ENCODE peak calls at places on chromosomes 12 and 14, in seven cellular contexts. V is vagina; M is mammary epithelial cell; A is neural progenitor cell; C is Panc1; B is left ventricle myocardium inferior; R is CD4-positive, CD25-positive, alpha-beta regulatory T cell. U is an unnamed sample.

GRCh38 chr12:76158518-76159321 is 74.2 kb upstream of the NAP1L1 start:
- DNase-seq in V (no peak), M (peak; percentile 40), A (peak; percentile 61), C (peak; percentile 56), B (no peak), R (peak; percentile 74), U (peak; percentile 34)

GRCh38 chr12:46942579-46942978 is 116.8 kb upstream of the SLC38A4 start:
- DNase-seq in V (no peak), M (peak; percentile 78), A (no peak), C (peak; percentile 73), B (no peak), R (no peak), U (peak; percentile 59)

GRCh38 chr12:40615590-40615989 is 76.6 kb upstream of the CNTN1 start:
- DNase-seq in V (no peak), M (no peak), A (no peak), C (no peak), B (no peak), R (no peak), U (no peak)

GRCh38 chr12:132834181-132834711 is 5.6 kb upstream of the GOLGA3 start:
- DNase-seq in V (no peak), M (no peak), A (no peak), C (no peak), B (no peak), R (peak; percentile 80), U (no peak)

GRCh38 chr14:75417674-75418073 is 10.1 kb upstream of the JDP2 start:
- DNase-seq in V (no peak), M (peak; percentile 23), A (no peak), C (no peak), B (no peak), R (no peak), U (no peak)

GRCh38 chr12:67002711-67003110 is 266.4 kb upstream of the CAND1 start:
- DNase-seq in V (no peak), M (peak; percentile 44), A (no peak), C (no peak), B (no peak), R (no peak), U (peak; percentile 10)

GRCh38 chr12:102948941-102949352 is 8.5 kb upstream of the ASCL1 start:
- DNase-seq in V (no peak), M (no peak), A (peak; percentile 77), C (peak; percentile 30), B (peak; percentile 21), R (peak; percentile 53), U (no peak)

GRCh38 chr12:25942709-25943108 is 15.8 kb upstream of the RASSF8 start:
- DNase-seq in V (no peak), M (no peak), A (no peak), C (no peak), B (no peak), R (no peak), U (no peak)

GRCh38 chr14:24430682-24431568 is 1.2 kb downstream of the KHNYN start:
- DNase-seq in V (peak; percentile 94), M (peak; percentile 58), A (peak; percentile 10), C (no peak), B (no peak), R (peak; percentile 78), U (no peak)

GRCh38 chr12:42140901-42141300 is 3.8 kb downstream of the GXYLT1 start:
- DNase-seq in V (no peak), M (peak; percentile 48), A (peak; percentile 25), C (no peak), B (no peak), R (no peak), U (no peak)

GRCh38 chr14:41629876-41630275 is 23.2 kb downstream of the LRFN5 start:
- DNase-seq in V (no peak), M (no peak), A (no peak), C (no peak), B (no peak), R (no peak), U (no peak)

GRCh38 chr12:109385339-109386078 is 37.8 kb downstream of the MYO1H start:
- DNase-seq in V (no peak), M (peak; percentile 55), A (peak; percentile 48), C (peak; percentile 27), B (no peak), R (peak; percentile 42), U (no peak)

GRCh38 chr12:100268835-100269564 is 2.0 kb downstream of the SCYL2 start:
- DNase-seq in V (no peak), M (peak; percentile 5), A (no peak), C (no peak), B (no peak), R (peak; percentile 1), U (no peak)

GRCh38 chr12:79000501-79000900 is 135.9 kb downstream of the SYT1 start:
- DNase-seq in V (no peak), M (no peak), A (no peak), C (no peak), B (no peak), R (no peak), U (no peak)

GRCh38 chr12:110743571-110744093 is 941 bp upstream of the PPP1CC start:
- DNase-seq in V (no peak), M (peak; percentile 48), A (peak; percentile 38), C (no peak), B (peak; percentile 51), R (no peak), U (no peak)

GRCh38 chr12:127286281-127286680 is 980.7 kb upstream of the TMEM132C start:
- DNase-seq in V (no peak), M (no peak), A (no peak), C (no peak), B (no peak), R (no peak), U (no peak)

GRCh38 chr12:77795699-77796098 is 35.0 kb upstream of the NAV3 start:
- DNase-seq in V (no peak), M (no peak), A (no peak), C (no peak), B (no peak), R (no peak), U (no peak)

GRCh38 chr12:109697877-109698468 is 15.7 kb upstream of the FAM222A start:
- DNase-seq in V (no peak), M (no peak), A (peak; percentile 39), C (no peak), B (no peak), R (no peak), U (no peak)

GRCh38 chr14:105484997-105485393 is 1.7 kb upstream of the CRIP1 start:
- DNase-seq in V (no peak), M (no peak), A (no peak), C (no peak), B (no peak), R (no peak), U (no peak)

GRCh38 chr14:105487449-105487985 is 831 bp downstream of the CRIP1 start:
- DNase-seq in V (no peak), M (no peak), A (peak; percentile 58), C (no peak), B (peak; percentile 67), R (peak; percentile 74), U (no peak)

GRCh38 chr14:105486974-105487448 is 325 bp downstream of the CRIP1 start:
- DNase-seq in V (no peak), M (no peak), A (peak; percentile 45), C (no peak), B (peak; percentile 88), R (peak; percentile 53), U (no peak)

GRCh38 chr14:105485720-105486332 is 860 bp upstream of the CRIP1 start:
- DNase-seq in V (no peak), M (no peak), A (peak; percentile 81), C (no peak), B (peak; percentile 46), R (peak; percentile 60), U (no peak)

GRCh38 chr14:105486333-105486973 is at the start of gene CRIP1:
- DNase-seq in V (no peak), M (no peak), A (no peak), C (no peak), B (peak; percentile 42), R (no peak), U (no peak)
- H3K27me3 ChIP-seq in V (no peaks in the 10 kb centered on the region), M (no peaks in the 10 kb centered on the region), A (peaks cover 64% of the 10 kb centered on the region), C (no peaks in the 10 kb centered on the region), B (no peaks in the 10 kb centered on the region), R (no peaks in the 10 kb centered on the region), U (peaks cover 26% of the 10 kb centered on the region)

GRCh38 chr12:56079729-56080555 is at the start of gene ERBB3:
- DNase-seq in V (no peak), M (peak; percentile 88), A (peak; percentile 78), C (peak; percentile 36), B (peak; percentile 57), R (peak; percentile 66), U (no peak)
- H3K27me3 ChIP-seq in V (no peaks in the 10 kb centered on the region), M (no peaks in the 10 kb centered on the region), A (peaks cover 25% of the 10 kb centered on the region), C (no peaks in the 10 kb centered on the region), B (peaks cover 17% of the 10 kb centered on the region), R (no peaks in the 10 kb centered on the region), U (peaks cover 7% of the 10 kb centered on the region)

GRCh38 chr14:104280902-104281767 is 142.7 kb downstream of the KIF26A start:
- DNase-seq in V (no peak), M (no peak), A (peak; percentile 30), C (no peak), B (peak; percentile 6), R (no peak), U (no peak)

GRCh38 chr14:104283197-104284106 is 145.1 kb downstream of the KIF26A start:
- DNase-seq in V (no peak), M (no peak), A (peak; percentile 51), C (no peak), B (peak; percentile 6), R (no peak), U (no peak)

GRCh38 chr14:104281768-104282301 is 143.4 kb downstream of the KIF26A start:
- DNase-seq in V (no peak), M (no peak), A (no peak), C (no peak), B (peak; percentile 7), R (no peak), U (no peak)

GRCh38 chr14:104284107-104284592 is 145.8 kb downstream of the KIF26A start:
- DNase-seq in V (no peak), M (no peak), A (peak; percentile 36), C (no peak), B (peak; percentile 7), R (no peak), U (no peak)

GRCh38 chr14:104282332-104283196 is 144.2 kb downstream of the KIF26A start:
- DNase-seq in V (no peak), M (no peak), A (no peak), C (no peak), B (peak; percentile 5), R (no peak), U (no peak)
- H3K27me3 ChIP-seq in V (no peaks in the 10 kb centered on the region), M (no peaks in the 10 kb centered on the region), A (no peaks in the 10 kb centered on the region), C (no peaks in the 10 kb centered on the region), B (peaks cover 28% of the 10 kb centered on the region), R (no peaks in the 10 kb centered on the region), U (peaks cover 4% of the 10 kb centered on the region)

DNA sequence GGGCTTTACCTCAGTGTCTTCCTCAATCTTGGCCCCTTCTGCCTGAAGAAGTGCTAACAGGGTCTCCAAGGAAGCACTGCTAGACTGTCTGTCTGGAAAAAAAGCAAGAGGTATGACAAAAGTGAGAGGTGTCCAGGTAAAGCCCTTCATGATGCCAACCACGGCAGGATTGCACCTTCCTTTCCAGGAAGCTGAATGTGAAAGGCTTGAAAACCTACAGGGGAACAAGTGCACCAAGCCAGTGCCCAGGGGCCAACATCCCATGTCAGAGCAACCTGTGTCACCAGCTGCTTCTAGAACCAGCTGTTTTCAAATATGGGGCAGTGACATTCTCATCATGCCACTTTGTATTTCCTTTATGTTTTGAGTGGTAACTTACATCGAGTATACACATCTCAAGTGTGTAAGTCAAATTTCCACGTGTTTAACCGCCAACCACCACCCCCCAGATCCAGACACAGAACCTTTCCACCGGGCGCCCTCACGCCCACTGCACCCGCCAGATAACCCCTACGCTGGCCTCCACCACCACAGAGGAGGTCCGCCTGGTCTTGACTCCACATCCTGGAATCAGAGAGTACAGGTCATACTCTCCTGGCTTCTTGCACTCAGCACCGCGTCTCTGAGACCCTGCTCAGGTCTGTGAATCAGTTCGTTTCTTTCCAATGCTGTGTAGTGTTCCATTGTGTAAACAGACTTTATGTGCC is 27.3 kb downstream of the VPS37B start:
- DNase-seq in V (no peak), M (no peak), A (no peak), C (no peak), B (no peak), R (no peak), U (no peak)
- H3K27me3 ChIP-seq in V (no peaks in the 10 kb centered on the region), M (no peaks in the 10 kb centered on the region), A (peaks cover 66% of the 10 kb centered on the region), C (no peaks in the 10 kb centered on the region), B (no peaks in the 10 kb centered on the region), R (no peaks in the 10 kb centered on the region), U (no peaks in the 10 kb centered on the region)

U was measured in kidney epithelial cell.